ENCODE peak calls at places on chromosomes 11 and 22, in four cellular contexts. One of them, this sample, is unnamed.

GRCh38 chr22:46038516-46039430 is 61.8 kb upstream of the WNT7B start:
- DNase-seq in HCT116: no peak
- DNase-seq in WTC11: peak; percentile 5
- DNase-seq in SK-N-SH: no peak
- DNase-seq in this sample: no peak

GRCh38 chr11:29395555-29396072 is 621.2 kb downstream of the KCNA4 start:
- DNase-seq in HCT116: no peak
- DNase-seq in WTC11: no peak
- DNase-seq in SK-N-SH: no peak
- DNase-seq in this sample: no peak

GRCh38 chr11:91314521-91314920 is 910.1 kb upstream of the FAT3 start:
- DNase-seq in HCT116: no peak
- DNase-seq in WTC11: no peak
- DNase-seq in SK-N-SH: no peak
- DNase-seq in this sample: no peak

GRCh38 chr11:11967669-11968510 is 40.5 kb downstream of the DKK3 start:
- DNase-seq in HCT116: no peak
- DNase-seq in WTC11: no peak
- DNase-seq in SK-N-SH: no peak
- DNase-seq in this sample: no peak

GRCh38 chr11:48074425-48075181 is 94.2 kb downstream of the PTPRJ start:
- DNase-seq in HCT116: no peak
- DNase-seq in WTC11: no peak
- DNase-seq in SK-N-SH: no peak
- DNase-seq in this sample: no peak

GRCh38 chr11:64186205-64187165 is 514 bp downstream of the STIP1 start:
- DNase-seq in HCT116: no peak
- DNase-seq in WTC11: no peak
- DNase-seq in SK-N-SH: no peak
- DNase-seq in this sample: no peak

GRCh38 chr11:68179847-68180246 is 33.2 kb downstream of the KMT5B start:
- DNase-seq in HCT116: no peak
- DNase-seq in WTC11: no peak
- DNase-seq in SK-N-SH: no peak
- DNase-seq in this sample: no peak

GRCh38 chr11:72237112-72237931 is 6.7 kb downstream of the PHOX2A start:
- DNase-seq in HCT116: no peak
- DNase-seq in WTC11: no peak
- DNase-seq in SK-N-SH: peak; percentile 74
- DNase-seq in this sample: no peak

DNA sequence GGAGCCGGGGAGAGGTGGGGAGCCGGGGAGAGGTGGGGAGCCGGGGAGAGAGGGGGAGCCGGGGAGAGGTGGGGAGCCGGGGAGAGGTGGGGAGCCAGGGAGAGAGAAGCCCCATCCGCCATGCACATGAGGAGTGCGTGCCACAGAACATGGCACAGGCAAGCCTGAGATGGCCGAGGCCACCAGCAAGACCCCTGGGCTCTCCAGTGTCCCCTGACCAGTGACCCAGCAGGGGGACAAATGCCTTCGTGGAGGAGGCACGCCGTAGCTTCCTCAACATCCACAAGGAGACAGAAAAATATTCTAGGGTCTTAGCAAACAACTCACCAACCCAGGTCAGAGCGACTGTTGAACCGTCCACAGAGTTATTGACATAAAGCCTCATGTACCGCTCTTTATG is 618.8 kb downstream of the TBC1D22A start:
- DNase-seq in HCT116: no peak
- DNase-seq in WTC11: no peak
- DNase-seq in SK-N-SH: no peak
- DNase-seq in this sample: no peak
- TF ChIP-seq MAX in HCT116: no peak
- TF ChIP-seq MAX in WTC11: no peak
- TF ChIP-seq MAX in SK-N-SH: no peak
- TF ChIP-seq MAX in this sample: no peak

GRCh38 chr11:111438168-111438567 is 59.1 kb upstream of the POU2AF1 start:
- DNase-seq in HCT116: no peak
- DNase-seq in WTC11: no peak
- DNase-seq in SK-N-SH: no peak
- DNase-seq in this sample: no peak
- TF ChIP-seq MAX in HCT116: no peak
- TF ChIP-seq MAX in WTC11: no peak
- TF ChIP-seq MAX in SK-N-SH: no peak
- TF ChIP-seq MAX in this sample: no peak

DNA sequence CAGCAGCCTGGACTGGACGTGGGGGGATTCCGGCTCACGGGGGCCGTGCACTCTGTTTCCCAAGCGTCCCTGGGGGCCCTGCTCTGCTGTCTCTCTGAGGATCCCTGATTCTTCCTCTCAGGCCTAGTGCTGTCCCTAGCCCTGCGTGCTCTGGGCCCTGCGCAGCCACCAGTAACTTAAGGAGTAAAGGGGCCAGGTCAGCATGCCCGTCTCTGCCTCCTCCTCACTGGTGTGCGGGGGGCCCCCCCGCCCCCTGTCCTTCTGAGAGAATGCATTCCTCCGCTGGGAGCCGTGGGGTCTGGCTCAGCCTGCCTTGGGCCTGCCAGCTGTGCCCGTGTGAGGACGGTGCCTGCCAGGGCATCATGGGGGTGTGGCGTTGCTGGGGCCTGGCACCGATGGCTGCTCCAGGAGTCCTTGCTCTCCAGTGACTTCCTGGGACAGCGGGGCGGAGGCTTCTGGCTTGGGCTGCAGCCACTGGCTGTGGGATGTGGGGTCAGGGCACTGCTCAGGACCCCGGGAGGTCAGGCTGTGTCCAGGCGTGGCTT is 429.7 kb downstream of the TBC1D22A start:
- DNase-seq in HCT116: no peak
- DNase-seq in WTC11: no peak
- DNase-seq in SK-N-SH: no peak
- DNase-seq in this sample: no peak
- TF ChIP-seq MAX in HCT116: no peak
- TF ChIP-seq MAX in WTC11: no peak
- TF ChIP-seq MAX in SK-N-SH: no peak
- TF ChIP-seq MAX in this sample: no peak

DNA sequence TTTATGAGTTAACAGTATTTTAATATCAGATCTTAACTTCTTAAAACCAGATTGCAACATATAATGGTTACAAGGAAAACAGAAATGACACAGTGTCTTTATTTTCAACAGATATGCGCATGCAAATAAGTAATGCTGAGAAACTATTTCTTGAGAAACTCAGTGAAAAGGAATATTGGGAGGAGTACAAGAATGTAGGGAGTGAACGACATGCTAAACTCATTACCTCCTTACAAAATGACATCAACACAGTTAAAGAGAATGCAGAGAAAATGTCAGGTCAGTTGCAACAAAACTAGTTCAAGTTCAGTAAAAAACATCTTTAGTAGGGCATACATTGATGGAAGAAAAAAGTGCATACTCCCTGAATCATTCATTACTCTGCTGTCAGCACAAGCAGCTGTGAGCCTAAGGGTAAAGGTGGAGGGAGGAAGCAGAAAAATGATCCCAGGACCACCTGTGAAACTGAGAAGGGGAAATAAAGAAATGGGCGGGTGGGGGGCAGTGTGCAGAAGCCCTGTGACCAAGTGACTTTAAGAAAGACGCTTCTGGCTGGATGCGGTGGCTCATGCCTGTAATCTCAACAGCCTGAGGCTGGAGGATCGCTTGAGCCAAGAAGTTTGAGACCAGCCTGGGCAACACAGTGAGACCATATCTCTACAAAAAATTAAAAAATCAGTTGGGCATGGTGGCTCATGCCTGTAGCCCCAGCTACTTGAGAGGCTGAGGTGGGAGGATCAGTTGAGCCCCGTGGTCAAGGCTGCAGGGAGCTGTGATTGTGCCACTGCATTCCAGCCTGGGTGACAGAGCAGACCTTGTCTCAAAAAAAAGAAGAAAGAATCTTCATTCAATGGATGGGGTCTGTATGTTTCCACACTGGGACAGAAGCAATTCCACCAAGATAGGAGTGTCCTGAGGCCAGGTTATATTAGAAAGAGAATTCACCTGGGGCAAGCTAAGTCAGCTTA is 31.2 kb downstream of the CCDC83 start:
- DNase-seq in HCT116: no peak
- DNase-seq in WTC11: no peak
- DNase-seq in SK-N-SH: no peak
- DNase-seq in this sample: no peak
- TF ChIP-seq MAX in HCT116: no peak
- TF ChIP-seq MAX in WTC11: no peak
- TF ChIP-seq MAX in SK-N-SH: no peak
- TF ChIP-seq MAX in this sample: no peak